ENCODE peak calls at places on chromosome 14, in five cellular contexts. One of them, this sample, is unnamed.

GRCh38 chr14:101549154-101549553 is 12.1 kb upstream of the DIO3 start:
- DNase-seq in anterior cingulate cortex: no peak
- DNase-seq in body of pancreas: no peak
- DNase-seq in OCI-LY7: no peak
- DNase-seq in AG10803: no peak
- DNase-seq in this sample: no peak

GRCh38 chr14:87049886-87050820 is 942.8 kb downstream of the GALC start:
- DNase-seq in anterior cingulate cortex: no peak
- DNase-seq in body of pancreas: peak; percentile 44
- DNase-seq in OCI-LY7: peak; percentile 67
- DNase-seq in AG10803: peak; percentile 39
- DNase-seq in this sample: no peak

GRCh38 chr14:20607617-20608016 is 16.4 kb upstream of the RNASE12 start:
- DNase-seq in anterior cingulate cortex: no peak
- DNase-seq in OCI-LY7: no peak
- DNase-seq in AG10803: no peak
- DNase-seq in body of pancreas: no peak
- DNase-seq in this sample: no peak

GRCh38 chr14:30214014-30214413 is 286.4 kb upstream of the PRKD1 start:
- DNase-seq in AG10803: peak; percentile 20
- DNase-seq in OCI-LY7: no peak
- DNase-seq in body of pancreas: no peak
- DNase-seq in anterior cingulate cortex: no peak
- DNase-seq in this sample: no peak

GRCh38 chr14:90381999-90382451 is 14.8 kb upstream of the CALM1 start:
- DNase-seq in anterior cingulate cortex: no peak
- DNase-seq in AG10803: no peak
- DNase-seq in OCI-LY7: peak; percentile 24
- DNase-seq in body of pancreas: peak; percentile 89
- DNase-seq in this sample: peak; percentile 56

GRCh38 chr14:43540948-43541347 is 966.1 kb downstream of the FSCB start:
- DNase-seq in AG10803: no peak
- DNase-seq in body of pancreas: no peak
- DNase-seq in anterior cingulate cortex: no peak
- DNase-seq in OCI-LY7: no peak
- DNase-seq in this sample: no peak

GRCh38 chr14:87149583-87150354 is 843.2 kb downstream of the GALC start:
- DNase-seq in body of pancreas: no peak
- DNase-seq in OCI-LY7: no peak
- DNase-seq in AG10803: peak; percentile 95
- DNase-seq in anterior cingulate cortex: no peak
- DNase-seq in this sample: no peak

GRCh38 chr14:50804181-50804721 is 26.7 kb downstream of the NIN start:
- DNase-seq in anterior cingulate cortex: no peak
- DNase-seq in AG10803: peak; percentile 85
- DNase-seq in body of pancreas: no peak
- DNase-seq in OCI-LY7: no peak
- DNase-seq in this sample: no peak

GRCh38 chr14:100634026-100634425 is 46.8 kb upstream of the BEGAIN start:
- DNase-seq in OCI-LY7: no peak
- DNase-seq in body of pancreas: no peak
- DNase-seq in anterior cingulate cortex: no peak
- DNase-seq in AG10803: no peak
- DNase-seq in this sample: no peak

GRCh38 chr14:74085047-74085637 is 386 bp downstream of the LIN52 start:
- DNase-seq in body of pancreas: no peak
- DNase-seq in OCI-LY7: peak; percentile 12
- DNase-seq in AG10803: peak; percentile 36
- DNase-seq in anterior cingulate cortex: no peak
- DNase-seq in this sample: no peak